ENCODE peak calls at places on chromosome 14, in seven cellular contexts. S is esophagus squamous epithelium, V is kidney epithelial cell, D is AG09309, N is mesothelial cell of epicardium, Y is GM13977, Z is fibroblast of the aortic adventitia. U is an unnamed sample.

GRCh38 chr14:104856869-104857860 is 7.9 kb upstream of the CEP170B start:
- DNase-seq in N (no peak), Z (no peak), V (no peak), Y (no peak), D (no peak), S (no peak), U (no peak)

GRCh38 chr14:35406811-35407630 is 2.5 kb upstream of the NFKBIA start:
- DNase-seq in V (no peak), Y (no peak), S (no peak), D (no peak), Z (peak; percentile 82), N (no peak), U (peak; percentile 84)

GRCh38 chr14:55047301-55048053 is 4.0 kb upstream of the MAPK1IP1L start:
- DNase-seq in D (no peak), Y (no peak), Z (no peak), V (no peak), S (no peak), N (no peak), U (no peak)

GRCh38 chr14:104680056-104680805 is 9.2 kb upstream of the INF2 start:
- DNase-seq in D (peak; percentile 34), V (peak; percentile 48), S (no peak), Z (peak; percentile 77), N (no peak), Y (no peak), U (peak; percentile 83)

GRCh38 chr14:35978561-35978960 is 152.4 kb downstream of the BRMS1L start:
- DNase-seq in Z (no peak), V (no peak), S (no peak), Y (no peak), N (no peak), D (no peak), U (no peak)

GRCh38 chr14:31326111-31326510 is 94.2 kb downstream of the HEATR5A start:
- DNase-seq in Y (no peak), N (no peak), Z (peak; percentile 42), S (no peak), V (no peak), D (no peak), U (peak; percentile 46)

GRCh38 chr14:88463318-88463717 is 77.9 kb downstream of the SPATA7 start:
- DNase-seq in S (no peak), N (no peak), D (no peak), Y (peak; percentile 54), Z (no peak), V (no peak), U (peak; percentile 22)

GRCh38 chr14:103699901-103700752 is 15.1 kb downstream of the XRCC3 start:
- DNase-seq in Y (no peak), D (no peak), Z (no peak), V (no peak), N (no peak), S (no peak), U (no peak)

GRCh38 chr14:96748371-96748770 is 48.8 kb upstream of the VRK1 start:
- DNase-seq in D (no peak), Y (no peak), Z (no peak), S (no peak), N (no peak), V (no peak), U (peak; percentile 5)

GRCh38 chr14:49982522-49982951 is 89.7 kb downstream of the ARF6 start:
- DNase-seq in N (no peak), D (peak; percentile 79), V (no peak), Y (no peak), Z (peak; percentile 95), S (no peak), U (peak; percentile 68)

GRCh38 chr14:106185837-106186233 is 659.5 kb downstream of the TMEM121 start:
- DNase-seq in S (no peak), N (no peak), D (no peak), Z (no peak), V (no peak), Y (no peak), U (no peak)

GRCh38 chr14:105317546-105317945 is 3.0 kb downstream of the PACS2 start:
- DNase-seq in S (no peak), D (no peak), Z (peak; percentile 57), Y (no peak), N (no peak), V (no peak), U (peak; percentile 22)

GRCh38 chr14:70013269-70013873 is 134.2 kb downstream of the SMOC1 start:
- DNase-seq in D (no peak), V (no peak), N (no peak), S (no peak), Y (peak; percentile 47), Z (no peak), U (peak; percentile 42)

GRCh38 chr14:51897791-51898190 is 37.4 kb downstream of the GNG2 start:
- DNase-seq in Z (no peak), S (no peak), Y (no peak), N (no peak), V (no peak), D (no peak), U (no peak)

GRCh38 chr14:104294628-104294982 is 156.2 kb downstream of the KIF26A start:
- DNase-seq in Y (no peak), V (no peak), Z (no peak), N (no peak), D (no peak), S (no peak), U (no peak)

GRCh38 chr14:37622231-37622923 is 26.9 kb downstream of the TTC6 start:
- DNase-seq in V (no peak), Z (peak; percentile 14), Y (no peak), N (peak; percentile 45), D (no peak), S (no peak), U (no peak)

GRCh38 chr14:35336171-35337073 is 44.2 kb downstream of the PSMA6 start:
- DNase-seq in Y (no peak), N (no peak), V (no peak), S (peak; percentile 56), D (no peak), Z (peak; percentile 92), U (peak; percentile 96)

DNA sequence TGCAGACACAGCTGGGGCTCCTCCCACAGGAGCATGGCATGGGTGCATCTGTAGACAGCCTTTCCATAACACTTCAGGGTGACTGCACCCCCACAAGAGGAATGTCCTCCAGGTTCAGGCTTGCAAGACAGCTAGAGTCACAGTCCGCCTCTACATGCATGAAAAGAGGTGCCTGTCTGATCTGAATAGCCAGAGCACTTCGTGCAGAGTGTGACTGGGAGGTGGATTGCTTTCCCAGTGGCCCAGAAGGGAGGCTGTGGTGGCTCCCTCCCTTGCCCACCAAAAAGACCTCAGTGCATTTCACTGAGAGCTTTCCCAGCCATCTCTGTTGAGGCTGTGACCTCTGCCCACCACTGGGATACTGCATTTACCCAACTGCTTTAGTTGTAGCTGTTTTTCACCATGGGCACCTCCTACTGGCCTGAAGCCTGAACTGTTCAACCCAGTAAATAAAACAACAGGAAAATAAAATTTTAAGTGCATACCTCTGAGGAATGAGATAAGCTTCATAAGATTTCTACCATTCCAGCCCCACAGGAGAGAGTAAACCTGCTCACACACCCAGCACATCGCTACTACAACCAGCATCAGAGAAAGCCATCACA is 14.1 kb downstream of the CEP128 start:
- DNase-seq in Z (no peak), N (no peak), S (no peak), D (no peak), V (no peak), Y (no peak), U (peak; percentile 52)
- TF ChIP-seq CTCF in Z (no peak), N (no peak), S (no peak), D (peak; percentile 1), V (no peak), Y (no peak), U (no peak)

GRCh38 chr14:92204792-92205191 is 83.0 kb downstream of the CPSF2 start:
- DNase-seq in S (no peak), Y (no peak), Z (no peak), D (no peak), V (no peak), N (no peak), U (no peak)

GRCh38 chr14:92198804-92199203 is 77.0 kb downstream of the CPSF2 start:
- DNase-seq in N (no peak), D (no peak), Z (no peak), Y (no peak), V (no peak), S (no peak), U (no peak)

GRCh38 chr14:92199763-92200162 is 78.0 kb downstream of the CPSF2 start:
- DNase-seq in S (no peak), D (no peak), V (no peak), N (no peak), Z (no peak), Y (no peak), U (no peak)

GRCh38 chr14:92207012-92207927 is 85.5 kb downstream of the CPSF2 start:
- DNase-seq in Z (no peak), S (no peak), D (no peak), V (no peak), Y (no peak), N (no peak), U (no peak)

GRCh38 chr14:92203116-92203515 is 81.3 kb downstream of the CPSF2 start:
- DNase-seq in D (no peak), S (no peak), V (no peak), N (no peak), Z (no peak), Y (no peak), U (no peak)
- TF ChIP-seq CTCF in D (no peak), S (no peak), V (no peak), N (no peak), Z (no peak), Y (no peak), U (no peak)

GRCh38 chr14:61186793-61187641 is 94.1 kb downstream of the TMEM30B start:
- DNase-seq in D (no peak), Z (no peak), Y (no peak), N (no peak), S (no peak), V (no peak), U (no peak)

GRCh38 chr14:61188196-61188595 is 92.9 kb downstream of the TMEM30B start:
- DNase-seq in D (no peak), V (no peak), S (no peak), Z (peak; percentile 48), Y (no peak), N (no peak), U (no peak)

GRCh38 chr14:61187642-61187905 is 93.6 kb downstream of the TMEM30B start:
- DNase-seq in N (no peak), Z (no peak), Y (no peak), D (no peak), V (no peak), S (no peak), U (no peak)

GRCh38 chr14:61190341-61190740 is 90.8 kb downstream of the TMEM30B start:
- DNase-seq in Z (no peak), S (no peak), D (no peak), Y (no peak), N (no peak), V (no peak), U (no peak)

GRCh38 chr14:61188936-61189808 is 92.0 kb downstream of the TMEM30B start:
- DNase-seq in V (no peak), D (no peak), Y (peak; percentile 77), S (no peak), N (peak; percentile 62), Z (peak; percentile 79), U (peak; percentile 50)
- TF ChIP-seq CTCF in V (peak; percentile 81), D (peak; percentile 55), Y (peak; percentile 62), S (no peak), N (no peak), Z (peak; percentile 81), U (peak; percentile 88)

DNA sequence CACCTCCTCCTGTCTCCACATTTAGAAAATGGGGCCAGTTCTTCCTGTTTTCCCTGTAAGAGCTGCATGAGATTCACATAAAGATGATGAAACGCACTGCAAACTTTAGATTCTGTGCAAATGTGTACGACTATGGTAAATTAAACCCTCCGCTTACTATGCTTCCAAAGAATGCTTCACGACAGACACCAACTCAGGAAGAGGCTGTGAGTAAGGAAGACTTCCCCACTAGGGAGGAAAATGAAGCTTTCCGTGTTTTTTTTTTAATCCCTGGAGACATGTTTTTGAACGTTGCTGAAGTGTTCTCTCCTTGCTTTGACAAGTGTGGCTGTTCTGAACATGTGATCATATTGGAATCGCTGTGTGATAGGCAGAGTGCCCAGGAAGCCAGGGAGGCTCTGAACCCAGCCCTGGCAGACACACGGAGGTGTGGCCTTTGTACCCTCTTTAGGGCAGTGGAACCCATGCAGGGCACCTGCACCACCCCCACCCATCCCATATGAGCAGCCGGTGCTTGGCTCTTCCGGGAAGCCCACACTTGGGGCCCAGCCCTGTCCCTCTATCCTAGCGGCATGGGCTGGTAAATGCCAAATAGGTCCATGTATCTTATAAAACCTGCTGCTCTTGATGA is 7.5 kb upstream of the SYNE3 start:
- DNase-seq in D (no peak), V (no peak), Y (no peak), N (no peak), S (no peak), Z (peak; percentile 87), U (peak; percentile 55)
- TF ChIP-seq CTCF in D (no peak), V (no peak), Y (no peak), N (no peak), S (no peak), Z (no peak), U (peak; percentile 27)